ENCODE peak calls at places on chromosome X, in seven cellular contexts. W is stimulated activated CD4-positive, alpha-beta T cell treated with anti-CD3 and anti-CD28 coated beads, Interleukin-4, amount 100 ng/mL, for 1 hour; V is T-helper 1 cell; H is foreskin fibroblast; B is cardiac fibroblast; L is stimulated activated naive CD4-positive, alpha-beta T cell; K is activated CD4-positive, alpha-beta T cell treated with anti-CD3 and anti-CD28 coated beads, Interleukin-2, amount 10 ng/mL, durations not matched to agents 7 days and 5 days. P is an unnamed sample.

GRCh38 chrX:630007-630921 is at the start of gene SHOX:
- DNase-seq in B (peak; percentile 13), W (no peak), K (no peak), V (no peak), H (no peak), L (no peak), P (no peak)

GRCh38 chrX:94961730-94962129 is 1287.7 kb downstream of the FAM133A start:
- DNase-seq in L (no peak), B (no peak), K (no peak), H (no peak), W (no peak), V (no peak), P (no peak)

GRCh38 chrX:44344194-44344593 is 722 bp upstream of the EFHC2 start:
- DNase-seq in L (peak; percentile 20), V (peak; percentile 47), H (no peak), B (no peak), W (peak; percentile 45), K (peak; percentile 71), P (peak; percentile 58)

GRCh38 chrX:33741807-33742206 is 390.3 kb downstream of the FAM47A start:
- DNase-seq in B (no peak), L (no peak), K (no peak), V (no peak), H (no peak), W (no peak), P (no peak)

GRCh38 chrX:149074429-149074828 is 430.7 kb downstream of the IDS start:
- DNase-seq in L (no peak), B (peak; percentile 70), W (peak; percentile 3), H (peak; percentile 37), V (no peak), K (peak; percentile 18), P (no peak)

GRCh38 chrX:57137481-57137880 is 284 bp upstream of the SPIN2A start:
- DNase-seq in V (no peak), K (no peak), B (peak; percentile 18), L (no peak), H (peak; percentile 14), W (no peak), P (no peak)

GRCh38 chrX:76148753-76149152 is 24.1 kb upstream of the PBDC1 start:
- DNase-seq in H (peak; percentile 10), K (peak; percentile 64), B (peak; percentile 40), V (peak; percentile 12), L (peak; percentile 36), W (peak; percentile 19), P (no peak)

GRCh38 chrX:29042341-29042740 is 455.1 kb downstream of the IL1RAPL1 start:
- DNase-seq in V (no peak), W (no peak), H (no peak), B (no peak), K (no peak), L (no peak), P (no peak)

GRCh38 chrX:56000169-56000568 is 232.0 kb upstream of the KLF8 start:
- DNase-seq in K (no peak), B (peak; percentile 31), W (no peak), L (no peak), H (no peak), V (no peak), P (no peak)

GRCh38 chrX:12777670-12778069 is 13.5 kb upstream of the PRPS2 start:
- DNase-seq in W (no peak), V (no peak), B (no peak), H (no peak), L (no peak), K (no peak), P (no peak)

GRCh38 chrX:1599791-1600405 is 8.5 kb downstream of the AKAP17A start:
- DNase-seq in H (no peak), W (no peak), V (no peak), B (no peak), L (no peak), K (no peak), P (no peak)

GRCh38 chrX:69142688-69143239 is 22.5 kb downstream of the PJA1 start:
- DNase-seq in V (no peak), H (no peak), L (no peak), B (no peak), K (no peak), W (no peak), P (no peak)

GRCh38 chrX:151759041-151759440 is 24.5 kb downstream of the CNGA2 start:
- DNase-seq in V (no peak), H (no peak), B (no peak), L (no peak), W (no peak), K (no peak), P (no peak)

GRCh38 chrX:87338510-87338909 is 179.1 kb upstream of the KLHL4 start:
- DNase-seq in K (no peak), B (peak; percentile 52), W (no peak), H (no peak), V (no peak), L (no peak), P (no peak)

GRCh38 chrX:100447563-100448397 is 37.7 kb upstream of the PCDH19 start:
- DNase-seq in W (peak; percentile 16), K (peak; percentile 6), L (no peak), B (peak; percentile 26), V (no peak), H (peak; percentile 0), P (peak; percentile 18)

GRCh38 chrX:13373807-13374187 is 53.9 kb upstream of the ATXN3L start:
- DNase-seq in K (no peak), V (no peak), H (peak; percentile 38), W (no peak), B (peak; percentile 82), L (no peak), P (no peak)

GRCh38 chrX:18173494-18174180 is 47.0 kb downstream of the BEND2 start:
- DNase-seq in K (no peak), H (no peak), L (no peak), V (no peak), W (no peak), B (no peak), P (no peak)

GRCh38 chrX:11421816-11422528 is 128.8 kb downstream of the AMELX start:
- DNase-seq in B (no peak), H (no peak), K (no peak), V (no peak), L (no peak), W (no peak), P (no peak)

GRCh38 chrX:43562372-43562771 is 93.7 kb upstream of the MAOA start:
- DNase-seq in B (peak; percentile 9), H (no peak), L (no peak), W (no peak), K (no peak), V (no peak), P (no peak)

GRCh38 chrX:47172971-47173792 is 20.4 kb upstream of the UBA1 start:
- DNase-seq in K (no peak), B (no peak), V (no peak), W (no peak), L (no peak), H (no peak), P (no peak)

GRCh38 chrX:2434764-2435163 is 66.0 kb downstream of the DHRSX start:
- DNase-seq in L (no peak), H (no peak), K (no peak), V (no peak), B (no peak), W (no peak), P (no peak)

GRCh38 chrX:19883878-19884277 is 3.5 kb downstream of the SH3KBP1 start:
- DNase-seq in W (no peak), V (no peak), L (no peak), H (no peak), B (no peak), K (no peak), P (no peak)

GRCh38 chrX:72526534-72527508 is 45.8 kb downstream of the HDAC8 start:
- DNase-seq in V (no peak), L (no peak), H (no peak), B (peak; percentile 6), W (no peak), K (no peak), P (no peak)

GRCh38 chrX:73215263-73215662 is 612 bp upstream of the NAP1L2 start:
- DNase-seq in V (no peak), K (peak; percentile 6), L (no peak), B (no peak), W (no peak), H (no peak), P (no peak)

GRCh38 chrX:136600059-136600458 is 47.9 kb upstream of the CD40LG start:
- DNase-seq in V (no peak), W (no peak), L (no peak), K (no peak), B (no peak), H (no peak), P (no peak)

GRCh38 chrX:119407681-119408080 is 8.5 kb downstream of the SLC25A43 start:
- DNase-seq in W (no peak), B (peak; percentile 30), K (no peak), H (no peak), V (no peak), L (no peak), P (no peak)

GRCh38 chrX:70592091-70592490 is 147.5 kb downstream of the DLG3 start:
- DNase-seq in V (no peak), B (peak; percentile 76), K (peak; percentile 17), L (no peak), H (peak; percentile 43), W (no peak), P (no peak)

GRCh38 chrX:15616531-15616930 is 15.8 kb upstream of the ACE2 start:
- DNase-seq in V (no peak), B (peak; percentile 77), H (no peak), L (no peak), W (no peak), K (no peak), P (no peak)

GRCh38 chrX:40474205-40474626 is 106.6 kb upstream of the ATP6AP2 start:
- DNase-seq in V (no peak), K (no peak), L (no peak), B (peak; percentile 3), H (no peak), W (no peak), P (peak; percentile 50)

GRCh38 chrX:19740744-19741143 is 146.7 kb downstream of the SH3KBP1 start:
- DNase-seq in H (no peak), K (no peak), W (no peak), B (no peak), V (no peak), L (no peak), P (peak; percentile 15)

GRCh38 chrX:68196939-68197791 is 236.1 kb downstream of the OPHN1 start:
- DNase-seq in H (no peak), V (no peak), W (no peak), K (peak; percentile 31), B (peak; percentile 58), L (no peak), P (peak; percentile 21)

GRCh38 chrX:77899081-77899828 is at the start of gene COX7B:
- DNase-seq in B (peak; percentile 98), V (peak; percentile 21), L (peak; percentile 11), K (peak; percentile 83), H (peak; percentile 85), W (peak; percentile 12), P (peak; percentile 95)

GRCh38 chrX:7927259-7928167 is at the start of gene PNPLA4:
- DNase-seq in V (peak; percentile 48), K (peak; percentile 81), L (peak; percentile 72), H (peak; percentile 64), W (peak; percentile 81), B (peak; percentile 72), P (peak; percentile 63)

GRCh38 chrX:129193357-129193756 is 329.9 kb downstream of the SMARCA1 start:
- DNase-seq in V (no peak), B (no peak), W (no peak), H (no peak), K (no peak), L (no peak), P (no peak)

GRCh38 chrX:154696328-154697045 is 43.1 kb upstream of the CTAG2 start:
- DNase-seq in V (no peak), K (no peak), W (no peak), L (no peak), H (peak; percentile 54), B (peak; percentile 89), P (no peak)

GRCh38 chrX:100098660-100099375 is 311.3 kb downstream of the PCDH19 start:
- DNase-seq in V (no peak), H (peak; percentile 0), L (no peak), K (no peak), W (no peak), B (peak; percentile 70), P (no peak)

GRCh38 chrX:8981742-8982141 is 52.2 kb downstream of the FAM9B start:
- DNase-seq in B (no peak), L (no peak), H (no peak), W (no peak), K (peak; percentile 22), V (no peak), P (no peak)

P was measured in T47D.